ENCODE peak calls at places on chromosomes 16 and 17, in six cellular contexts. A, D, Y, J, Z and G are unnamed samples.

GRCh38 chr16:66274335-66275110 is 92.0 kb upstream of the CDH5 start:
- DNase-seq in D (no peak), Z (no peak), J (no peak), Y (no peak), A (peak; percentile 44), G (peak; percentile 16)

GRCh38 chr16:15952265-15952711 is 2.9 kb downstream of the ABCC1 start:
- DNase-seq in Z (peak; percentile 45), A (no peak), D (no peak), J (no peak), Y (no peak), G (no peak)

GRCh38 chr16:7103056-7103455 is 229.6 kb upstream of the RBFOX1 start:
- DNase-seq in Z (no peak), D (no peak), J (no peak), Y (no peak), A (no peak), G (no peak)

GRCh38 chr16:81035975-81036750 is 521 bp downstream of the ATMIN start:
- DNase-seq in Y (peak; percentile 66), D (peak; percentile 17), Z (peak; percentile 41), A (peak; percentile 11), J (peak; percentile 14), G (peak; percentile 42)

GRCh38 chr17:81044764-81045589 is 10.0 kb downstream of the BAIAP2 start:
- DNase-seq in D (no peak), A (peak; percentile 79), J (peak; percentile 92), Y (no peak), Z (peak; percentile 82), G (no peak)

GRCh38 chr16:20441221-20441620 is 10.1 kb upstream of the ACSM2A start:
- DNase-seq in Y (no peak), Z (no peak), J (no peak), A (no peak), D (no peak), G (no peak)

GRCh38 chr17:40485851-40486512 is 15.4 kb downstream of the TNS4 start:
- DNase-seq in Y (no peak), D (no peak), A (peak; percentile 100), Z (peak; percentile 100), J (peak; percentile 70), G (no peak)

GRCh38 chr16:2042666-2043295 is 4.9 kb downstream of the NTHL1 start:
- DNase-seq in J (no peak), Z (no peak), D (no peak), Y (no peak), A (no peak), G (no peak)

GRCh38 chr17:80191192-80191591 is 21.4 kb downstream of the CARD14 start:
- DNase-seq in A (no peak), Y (peak; percentile 58), D (no peak), J (no peak), Z (no peak), G (peak; percentile 83)

GRCh38 chr16:48444574-48444973 is 59.4 kb upstream of the SIAH1 start:
- DNase-seq in D (no peak), Y (no peak), Z (peak; percentile 92), J (peak; percentile 30), A (peak; percentile 94), G (no peak)

GRCh38 chr17:71461504-71462197 is 659.2 kb upstream of the SOX9 start:
- DNase-seq in D (peak; percentile 38), J (no peak), Z (no peak), Y (no peak), A (no peak), G (no peak)

GRCh38 chr17:1506649-1507254 is 9.7 kb downstream of the INPP5K start:
- DNase-seq in Z (no peak), J (no peak), D (no peak), Y (no peak), A (no peak), G (no peak)

GRCh38 chr17:10001296-10001904 is 96.3 kb upstream of the RCVRN start:
- DNase-seq in A (no peak), D (no peak), Y (no peak), Z (no peak), J (no peak), G (no peak)

GRCh38 chr17:19023209-19023999 is 18.8 kb upstream of the FAM83G start:
- DNase-seq in D (no peak), A (no peak), Z (no peak), Y (no peak), J (no peak), G (no peak)

GRCh38 chr16:67673712-67674580 is 7.3 kb downstream of the C16orf86 start:
- DNase-seq in J (no peak), Y (no peak), Z (no peak), D (no peak), A (no peak), G (no peak)

GRCh38 chr16:6797223-6797622 is 535.4 kb upstream of the RBFOX1 start:
- DNase-seq in Y (no peak), Z (no peak), J (no peak), D (no peak), A (no peak), G (no peak)

GRCh38 chr16:35180970-35181369 is 1721.6 kb downstream of the TP53TG3F start:
- DNase-seq in Z (no peak), D (no peak), Y (no peak), J (no peak), A (no peak), G (no peak)
- H4K91ac ChIP-seq in Z (no peak overlapping the region), D (no peak overlapping the region), Y (no peak overlapping the region), J (no peak overlapping the region), A (no peak overlapping the region), G (no peak overlapping the region)

GRCh38 chr17:38546396-38546795 is 59.4 kb downstream of the SRCIN1 start:
- DNase-seq in J (no peak), Z (no peak), A (no peak), Y (no peak), D (no peak), G (peak; percentile 32)
- H4K91ac ChIP-seq in J (no peak overlapping the region), Z (no peak overlapping the region), A (no peak overlapping the region), Y (no peak overlapping the region), D (no peak overlapping the region), G (no peak overlapping the region)

DNA sequence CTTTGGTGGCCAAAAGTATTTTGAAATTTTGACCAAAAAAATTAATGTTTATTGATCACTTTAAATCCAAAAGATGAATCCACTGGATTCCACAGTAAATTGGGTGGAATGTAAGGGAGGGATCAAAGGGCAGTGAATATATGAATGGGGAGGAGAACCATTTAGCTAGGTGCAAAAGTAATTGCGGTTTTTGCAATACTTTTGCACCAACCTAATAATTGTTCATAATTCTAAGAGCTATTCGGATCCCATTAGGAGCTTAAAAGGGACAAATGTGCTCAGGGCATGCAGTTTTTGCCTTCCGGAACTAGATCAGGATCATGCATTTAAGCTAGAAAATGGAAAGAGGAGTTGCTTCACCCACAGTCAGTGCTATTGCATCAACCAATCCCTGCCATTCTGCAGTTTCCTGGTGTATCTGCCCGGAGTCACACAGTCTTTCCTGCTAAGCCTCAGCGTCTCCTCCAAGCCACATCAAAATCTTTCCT is at the start of gene LPO:
- DNase-seq in Z (no peak), A (no peak), D (no peak), J (no peak), Y (no peak), G (no peak)
- H4K91ac ChIP-seq in Z (no peak within 1 kb of the TSS), A (no peak within 1 kb of the TSS), D (peak within 1 kb of the TSS; percentile 15), J (no peak within 1 kb of the TSS), Y (no peak within 1 kb of the TSS), G (no peak within 1 kb of the TSS)

DNA sequence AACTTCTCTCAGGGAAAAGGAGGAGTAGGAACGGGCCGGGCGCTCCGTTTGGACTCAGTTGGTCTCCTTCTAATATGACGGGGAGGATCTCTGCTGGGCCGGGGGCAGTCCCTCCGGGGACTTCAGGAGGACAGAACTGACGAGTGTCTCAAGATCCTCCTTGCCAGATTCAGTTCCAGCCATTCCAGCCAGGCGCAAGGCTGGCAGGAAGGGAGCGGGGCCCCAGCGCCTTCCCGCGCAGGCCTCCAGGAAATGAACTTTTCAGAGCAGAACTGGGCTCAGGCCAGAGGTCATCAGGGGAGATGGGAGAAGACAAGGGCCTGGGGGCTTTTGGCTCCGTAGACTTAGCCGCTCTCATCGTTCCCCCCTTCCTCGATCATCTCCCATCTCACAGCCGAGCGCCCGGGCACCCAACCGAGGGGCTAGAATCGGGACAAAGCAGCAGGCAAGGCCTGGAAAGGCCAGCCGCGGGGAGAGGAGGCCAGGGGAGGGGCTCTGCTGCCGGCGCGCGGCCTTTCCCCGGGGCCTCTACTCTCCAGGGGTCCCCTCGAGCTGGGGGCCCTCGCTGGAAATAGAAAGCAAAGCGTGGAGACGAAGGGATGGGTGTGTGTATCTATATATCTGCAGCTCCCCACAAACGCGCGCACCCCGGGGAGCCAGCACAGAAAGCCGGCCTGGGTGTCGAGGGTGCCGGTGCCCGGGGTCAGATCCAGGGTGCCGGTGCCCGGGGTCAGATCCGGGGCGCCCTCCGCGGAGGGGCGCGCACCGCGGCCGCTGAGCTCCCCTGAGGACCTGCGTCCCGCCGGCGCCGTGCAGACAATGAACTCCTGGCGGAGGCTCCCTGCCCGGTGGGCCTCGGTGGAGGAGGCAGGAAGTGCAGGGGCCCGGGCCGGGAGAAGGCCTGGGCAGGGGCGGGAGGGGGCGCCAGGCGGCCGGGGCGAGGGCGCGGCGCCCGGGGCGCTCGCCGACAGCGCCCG is 1.4 kb downstream of the ZNF423 start:
- DNase-seq in Y (no peak), A (no peak), Z (peak; percentile 34), J (no peak), D (peak; percentile 37), G (no peak)
- H4K91ac ChIP-seq in Y (no peak overlapping the region), A (no peak overlapping the region), Z (peak overlapping the region; percentile 70), J (peak overlapping the region; percentile 95), D (no peak overlapping the region), G (no peak overlapping the region)

DNA sequence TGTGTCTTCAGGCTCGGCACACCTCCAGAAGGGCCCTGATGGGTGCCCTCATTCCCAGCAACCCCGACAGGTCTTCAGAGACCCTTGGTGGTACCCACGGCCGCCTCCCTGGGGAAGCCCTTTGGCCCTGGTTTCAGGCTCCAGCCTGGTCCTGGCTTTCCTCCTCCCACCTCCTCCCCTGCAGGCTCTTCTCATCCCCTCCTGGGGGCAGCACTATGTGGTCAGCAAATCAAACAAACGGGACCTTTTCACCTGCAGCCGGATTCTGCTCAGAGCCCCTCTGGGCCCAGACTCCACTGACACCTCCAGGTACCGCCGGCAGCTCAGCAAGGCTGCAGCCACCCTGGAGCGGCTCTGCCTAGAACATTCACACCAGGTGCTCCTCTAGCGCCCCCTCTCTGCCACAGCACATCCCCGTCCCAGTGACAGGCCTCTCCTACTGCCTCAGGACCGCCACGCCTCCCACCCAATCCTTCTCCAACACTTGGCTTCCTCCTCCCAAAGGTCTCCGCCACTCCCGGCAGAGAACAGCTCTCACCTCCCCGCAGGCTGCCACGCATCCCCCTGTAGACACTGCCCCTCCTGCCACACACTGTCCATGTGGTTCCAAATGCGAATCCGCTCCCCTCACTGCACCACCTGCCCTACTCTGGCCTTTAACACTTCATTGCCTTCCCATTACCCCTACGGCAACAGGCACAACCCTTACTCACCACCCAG is 12.0 kb downstream of the CORO7 start:
- DNase-seq in D (no peak), Y (peak; percentile 93), J (peak; percentile 75), A (no peak), Z (peak; percentile 65), G (peak; percentile 93)
- H4K91ac ChIP-seq in D (no peak overlapping the region), Y (peak overlapping the region; percentile 27), J (no peak overlapping the region), A (no peak overlapping the region), Z (no peak overlapping the region), G (no peak overlapping the region)